ENCODE peak calls at places on chromosome 4, in five cellular contexts. One of them, this sample, is unnamed.

GRCh38 chr4:186144180-186144579 is 39.7 kb downstream of the FAM149A start:
- DNase-seq in HCT116: no peak
- DNase-seq in GM12878: no peak
- DNase-seq in SK-N-SH: peak
- DNase-seq in K562: no peak
- DNase-seq in this sample: no peak

GRCh38 chr4:55866973-55867574 is 13.6 kb downstream of the EXOC1 start:
- DNase-seq in K562: peak
- DNase-seq in HCT116: peak
- DNase-seq in GM12878: peak
- DNase-seq in SK-N-SH: peak
- DNase-seq in this sample: peak

GRCh38 chr4:186074189-186074588 is 5.2 kb downstream of the TLR3 start:
- DNase-seq in K562: no peak
- DNase-seq in SK-N-SH: no peak
- DNase-seq in HCT116: no peak
- DNase-seq in GM12878: no peak
- DNase-seq in this sample: no peak

GRCh38 chr4:159206427-159206871 is 103.6 kb downstream of the RAPGEF2 start:
- DNase-seq in GM12878: peak
- DNase-seq in HCT116: no peak
- DNase-seq in SK-N-SH: no peak
- DNase-seq in K562: no peak
- DNase-seq in this sample: no peak

GRCh38 chr4:163166041-163166579 is 580 bp downstream of the NAF1 start:
- DNase-seq in HCT116: no peak
- DNase-seq in GM12878: no peak
- DNase-seq in SK-N-SH: peak
- DNase-seq in K562: peak
- DNase-seq in this sample: peak

GRCh38 chr4:158850800-158851644 is 82.2 kb downstream of the FNIP2 start:
- DNase-seq in GM12878: no peak
- DNase-seq in K562: peak
- DNase-seq in SK-N-SH: peak
- DNase-seq in HCT116: peak
- DNase-seq in this sample: no peak

GRCh38 chr4:89657931-89658700 is 178.8 kb downstream of the SNCA start:
- DNase-seq in SK-N-SH: peak
- DNase-seq in HCT116: peak
- DNase-seq in GM12878: no peak
- DNase-seq in K562: no peak
- DNase-seq in this sample: peak

GRCh38 chr4:15691346-15692140 is 9.9 kb downstream of the FAM200B start:
- DNase-seq in SK-N-SH: no peak
- DNase-seq in K562: no peak
- DNase-seq in HCT116: no peak
- DNase-seq in GM12878: no peak
- DNase-seq in this sample: peak

GRCh38 chr4:84792366-84793301 is 173.9 kb downstream of the WDFY3 start:
- DNase-seq in K562: no peak
- DNase-seq in SK-N-SH: peak
- DNase-seq in GM12878: no peak
- DNase-seq in HCT116: no peak
- DNase-seq in this sample: no peak

GRCh38 chr4:118289794-118290193 is 63.0 kb downstream of the PRSS12 start:
- DNase-seq in K562: no peak
- DNase-seq in GM12878: no peak
- DNase-seq in SK-N-SH: no peak
- DNase-seq in HCT116: no peak
- DNase-seq in this sample: no peak

GRCh38 chr4:42344260-42344659 is 53.0 kb upstream of the SHISA3 start:
- DNase-seq in K562: no peak
- DNase-seq in HCT116: no peak
- DNase-seq in GM12878: no peak
- DNase-seq in SK-N-SH: no peak
- DNase-seq in this sample: no peak

GRCh38 chr4:183610033-183610432 is 49.0 kb downstream of the RWDD4 start:
- DNase-seq in HCT116: no peak
- DNase-seq in K562: peak
- DNase-seq in GM12878: no peak
- DNase-seq in SK-N-SH: peak
- DNase-seq in this sample: no peak

GRCh38 chr4:152259866-152260265 is 276.0 kb downstream of the FBXW7 start:
- DNase-seq in GM12878: no peak
- DNase-seq in K562: no peak
- DNase-seq in SK-N-SH: no peak
- DNase-seq in HCT116: no peak
- DNase-seq in this sample: no peak

GRCh38 chr4:1608821-1609500 is 75.2 kb downstream of the FAM53A start:
- DNase-seq in HCT116: no peak
- DNase-seq in SK-N-SH: no peak
- DNase-seq in GM12878: no peak
- DNase-seq in K562: no peak
- DNase-seq in this sample: no peak

GRCh38 chr4:99736846-99737245 is 79.2 kb upstream of the C4orf54 start:
- DNase-seq in SK-N-SH: no peak
- DNase-seq in GM12878: no peak
- DNase-seq in K562: no peak
- DNase-seq in HCT116: no peak
- DNase-seq in this sample: no peak

GRCh38 chr4:99734583-99735322 is 77.1 kb upstream of the C4orf54 start:
- DNase-seq in HCT116: no peak
- DNase-seq in K562: no peak
- DNase-seq in SK-N-SH: no peak
- DNase-seq in GM12878: no peak
- DNase-seq in this sample: no peak

GRCh38 chr4:99735822-99736221 is 78.2 kb upstream of the C4orf54 start:
- DNase-seq in GM12878: no peak
- DNase-seq in K562: no peak
- DNase-seq in HCT116: no peak
- DNase-seq in SK-N-SH: no peak
- DNase-seq in this sample: no peak
- TF ChIP-seq ZBTB33 in GM12878: no peak
- TF ChIP-seq ZBTB33 in K562: no peak
- TF ChIP-seq ZBTB33 in HCT116: no peak
- TF ChIP-seq ZBTB33 in SK-N-SH: no peak
- TF ChIP-seq ZBTB33 in this sample: no peak

DNA sequence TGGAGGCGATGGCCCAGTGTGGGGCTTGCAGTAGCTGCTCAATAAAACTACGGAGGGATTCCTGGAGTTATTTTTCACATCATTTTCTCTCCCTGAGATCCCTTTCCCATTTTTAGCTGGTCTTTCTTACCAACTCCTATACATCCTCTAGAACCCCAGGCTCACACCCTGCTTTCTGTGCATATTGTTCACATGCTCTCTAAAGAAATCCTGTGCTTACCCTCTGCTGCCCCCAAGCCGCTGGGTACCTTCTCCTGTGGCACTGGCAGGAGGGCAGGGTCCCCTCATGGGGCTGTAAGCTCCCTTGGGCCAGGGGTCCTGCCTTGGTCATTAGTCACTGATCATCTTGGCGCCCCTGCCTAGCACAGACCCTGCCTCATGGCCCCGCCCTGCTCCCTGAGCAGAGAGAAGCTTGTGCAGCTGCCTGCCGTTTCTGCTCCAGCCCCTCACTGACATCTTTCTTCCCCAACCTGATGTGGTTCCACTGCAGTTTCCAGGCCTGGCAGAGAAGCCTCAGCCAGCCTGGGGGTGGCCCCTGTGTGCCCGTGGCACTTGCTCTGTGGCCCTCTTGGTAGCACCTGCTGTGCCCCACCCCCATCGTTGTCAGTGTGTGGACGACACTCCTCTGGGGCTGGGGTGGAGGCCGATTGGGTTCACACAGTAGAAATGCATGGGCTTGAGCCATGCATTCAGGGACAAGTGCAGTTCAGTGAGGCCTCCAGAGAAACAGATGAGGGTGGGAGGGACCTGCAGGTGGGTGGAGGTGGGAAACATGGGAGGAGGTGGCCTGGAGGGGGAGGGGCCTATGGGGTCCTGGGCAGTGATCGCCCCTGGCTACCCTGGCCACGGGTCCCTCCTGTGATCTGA is 69.5 kb downstream of the WFS1 start:
- DNase-seq in GM12878: no peak
- DNase-seq in SK-N-SH: no peak
- DNase-seq in K562: no peak
- DNase-seq in HCT116: no peak
- DNase-seq in this sample: no peak
- TF ChIP-seq ZBTB33 in GM12878: no peak
- TF ChIP-seq ZBTB33 in SK-N-SH: no peak
- TF ChIP-seq ZBTB33 in K562: no peak
- TF ChIP-seq ZBTB33 in HCT116: no peak
- TF ChIP-seq ZBTB33 in this sample: no peak

DNA sequence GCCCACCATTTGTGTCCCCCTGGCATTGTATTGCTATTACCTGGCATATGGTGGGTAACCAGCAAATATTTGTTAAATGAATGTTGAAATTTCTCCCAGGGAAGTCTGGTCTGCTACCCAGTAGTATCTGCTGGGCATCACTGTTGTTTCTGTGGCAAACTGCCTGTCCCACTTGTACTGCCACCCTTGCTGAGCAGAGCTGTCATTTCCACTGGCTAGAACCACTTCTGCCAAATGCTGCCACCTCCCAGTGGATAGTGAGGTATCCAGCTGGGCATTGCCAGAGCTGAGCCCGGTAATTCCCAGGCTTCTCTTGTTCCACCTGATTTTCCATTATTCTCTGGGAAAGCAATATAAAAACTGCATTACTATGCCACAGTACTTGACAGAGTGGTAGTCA is 186.7 kb upstream of the NOCT start:
- DNase-seq in GM12878: no peak
- DNase-seq in SK-N-SH: no peak
- DNase-seq in HCT116: no peak
- DNase-seq in K562: no peak
- DNase-seq in this sample: no peak
- TF ChIP-seq ZBTB33 in GM12878: no peak
- TF ChIP-seq ZBTB33 in SK-N-SH: no peak
- TF ChIP-seq ZBTB33 in HCT116: no peak
- TF ChIP-seq ZBTB33 in K562: no peak
- TF ChIP-seq ZBTB33 in this sample: no peak

GRCh38 chr4:24810016-24810415 is 14.6 kb downstream of the SOD3 start:
- DNase-seq in SK-N-SH: no peak
- DNase-seq in GM12878: no peak
- DNase-seq in HCT116: no peak
- DNase-seq in K562: no peak
- DNase-seq in this sample: no peak
- TF ChIP-seq ZBTB33 in SK-N-SH: no peak
- TF ChIP-seq ZBTB33 in GM12878: no peak
- TF ChIP-seq ZBTB33 in HCT116: no peak
- TF ChIP-seq ZBTB33 in K562: no peak
- TF ChIP-seq ZBTB33 in this sample: no peak

DNA sequence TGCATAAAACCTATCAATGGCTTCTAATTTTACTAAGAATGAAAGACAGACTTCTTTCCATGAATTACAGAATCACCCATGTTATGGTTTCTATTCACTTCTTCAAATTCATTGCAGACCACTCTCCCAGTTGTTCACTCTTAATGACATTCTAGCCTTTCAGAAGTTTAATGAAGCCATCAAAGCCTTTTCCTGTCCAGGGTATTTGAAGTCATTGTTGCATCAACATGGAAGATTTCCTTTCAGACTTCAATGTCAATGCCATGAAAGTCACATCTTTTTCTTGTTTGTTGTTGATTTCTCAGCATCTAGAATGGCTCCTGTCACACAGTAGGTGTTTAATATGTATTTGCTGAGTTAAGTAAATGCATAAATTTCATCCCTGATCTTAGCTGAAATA is 48.1 kb upstream of the ARSJ start:
- DNase-seq in HCT116: no peak
- DNase-seq in GM12878: no peak
- DNase-seq in K562: no peak
- DNase-seq in SK-N-SH: no peak
- DNase-seq in this sample: no peak
- TF ChIP-seq ZBTB33 in HCT116: no peak
- TF ChIP-seq ZBTB33 in GM12878: no peak
- TF ChIP-seq ZBTB33 in K562: no peak
- TF ChIP-seq ZBTB33 in SK-N-SH: no peak
- TF ChIP-seq ZBTB33 in this sample: no peak

GRCh38 chr4:6761540-6762243 is 20.8 kb upstream of the KIAA0232 start:
- DNase-seq in HCT116: no peak
- DNase-seq in K562: no peak
- DNase-seq in GM12878: no peak
- DNase-seq in SK-N-SH: peak
- DNase-seq in this sample: no peak

GRCh38 chr4:6764976-6765620 is 17.4 kb upstream of the KIAA0232 start:
- DNase-seq in GM12878: no peak
- DNase-seq in SK-N-SH: no peak
- DNase-seq in K562: no peak
- DNase-seq in HCT116: no peak
- DNase-seq in this sample: no peak

GRCh38 chr4:6765703-6766102 is 16.8 kb upstream of the KIAA0232 start:
- DNase-seq in HCT116: no peak
- DNase-seq in GM12878: no peak
- DNase-seq in K562: no peak
- DNase-seq in SK-N-SH: no peak
- DNase-seq in this sample: no peak

GRCh38 chr4:6762244-6762615 is 20.3 kb upstream of the KIAA0232 start:
- DNase-seq in K562: no peak
- DNase-seq in GM12878: no peak
- DNase-seq in SK-N-SH: no peak
- DNase-seq in HCT116: no peak
- DNase-seq in this sample: no peak

GRCh38 chr4:6763330-6763851 is 19.1 kb upstream of the KIAA0232 start:
- DNase-seq in GM12878: no peak
- DNase-seq in K562: peak
- DNase-seq in SK-N-SH: no peak
- DNase-seq in HCT116: no peak
- DNase-seq in this sample: no peak
- TF ChIP-seq ZBTB33 in GM12878: no peak
- TF ChIP-seq ZBTB33 in K562: no peak
- TF ChIP-seq ZBTB33 in SK-N-SH: no peak
- TF ChIP-seq ZBTB33 in HCT116: no peak
- TF ChIP-seq ZBTB33 in this sample: no peak

GRCh38 chr4:124135409-124135813 is 577.1 kb downstream of the ANKRD50 start:
- DNase-seq in GM12878: no peak
- DNase-seq in K562: no peak
- DNase-seq in SK-N-SH: no peak
- DNase-seq in HCT116: no peak
- DNase-seq in this sample: no peak
- TF ChIP-seq ZBTB33 in GM12878: no peak
- TF ChIP-seq ZBTB33 in K562: no peak
- TF ChIP-seq ZBTB33 in SK-N-SH: peak
- TF ChIP-seq ZBTB33 in HCT116: no peak
- TF ChIP-seq ZBTB33 in this sample: no peak

DNA sequence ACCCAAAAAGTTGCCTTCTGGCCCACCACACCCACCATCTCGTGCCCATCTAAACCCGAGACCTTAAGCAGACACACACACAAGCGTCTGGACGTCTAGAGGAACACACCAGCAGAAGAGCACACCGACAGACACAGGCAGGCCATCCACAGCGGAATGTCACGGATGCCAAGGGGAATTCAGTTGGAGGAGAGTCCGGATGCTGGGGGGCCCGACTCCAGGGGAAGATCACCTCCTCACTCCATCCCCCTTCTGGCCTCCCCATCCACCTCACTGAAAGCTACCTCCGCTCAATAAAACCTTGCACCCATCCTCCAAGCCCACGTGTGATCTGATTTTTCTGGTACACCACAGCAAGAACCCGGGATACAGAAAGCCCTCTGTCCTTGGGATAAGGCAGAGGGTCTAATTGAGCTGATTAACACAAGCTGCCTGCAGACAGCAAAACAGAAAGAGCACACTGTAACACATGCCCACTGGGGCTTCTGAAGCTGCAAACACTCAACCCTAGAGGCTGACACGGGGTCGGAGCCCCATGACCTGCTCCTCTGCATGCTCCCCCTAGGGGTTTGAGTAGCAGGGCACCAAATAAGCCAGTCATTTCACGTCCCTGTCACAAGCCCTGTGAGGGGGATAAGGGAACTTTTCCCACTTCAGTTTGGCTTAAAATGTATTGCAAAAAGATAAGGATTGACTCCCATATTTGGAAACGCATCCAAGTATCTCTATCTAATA is 339.6 kb upstream of the PCDH10 start:
- DNase-seq in K562: no peak
- DNase-seq in SK-N-SH: no peak
- DNase-seq in GM12878: no peak
- DNase-seq in HCT116: no peak
- DNase-seq in this sample: no peak
- TF ChIP-seq ZBTB33 in K562: no peak
- TF ChIP-seq ZBTB33 in SK-N-SH: no peak
- TF ChIP-seq ZBTB33 in GM12878: no peak
- TF ChIP-seq ZBTB33 in HCT116: no peak
- TF ChIP-seq ZBTB33 in this sample: no peak

This sample was measured in HepG2.